ENCODE peak calls at places on chromosomes 11 and 22, in ten cellular contexts. N is HepG2, H is GM10248, C is OCI-LY7, I is left ventricle myocardium inferior, M is IMR-90, B is heart left ventricle, V is AG04449, Y is thyroid gland, Q is B cell. U is an unnamed sample.

GRCh38 chr11:18221274-18221876 is 15.2 kb downstream of the SAA4 start:
- DNase-seq in N (no peak), H (no peak), C (no peak), I (no peak), M (no peak), B (no peak), V (no peak), Y (no peak), Q (no peak), U (no peak)

GRCh38 chr11:134701564-134702165 is 289.6 kb upstream of the B3GAT1 start:
- DNase-seq in N (no peak), H (no peak), C (no peak), I (no peak), M (no peak), B (no peak), V (no peak), Y (peak; percentile 40), Q (no peak), U (no peak)

GRCh38 chr11:536841-537621 is at the start of gene LRRC56:
- DNase-seq in N (peak; percentile 81), H (peak; percentile 96), C (peak; percentile 96), I (peak; percentile 74), M (peak; percentile 77), B (peak; percentile 68), V (no peak), Y (peak; percentile 86), Q (peak; percentile 99), U (peak; percentile 93)

GRCh38 chr11:92638678-92639077 is 330.8 kb upstream of the MTNR1B start:
- DNase-seq in N (no peak), H (no peak), C (no peak), I (no peak), M (no peak), B (no peak), V (no peak), Y (no peak), Q (no peak), U (no peak)

GRCh38 chr11:8768625-8769333 is 86.2 kb downstream of the RPL27A start:
- DNase-seq in N (peak; percentile 39), H (no peak), C (no peak), I (peak; percentile 62), M (peak; percentile 89), B (peak; percentile 71), V (peak; percentile 63), Y (peak; percentile 72), Q (no peak), U (no peak)

GRCh38 chr22:19767427-19768380 is 7.1 kb downstream of the TBX1 start:
- DNase-seq in N (peak; percentile 47), H (no peak), C (no peak), I (peak; percentile 43), M (no peak), B (peak; percentile 40), V (no peak), Y (peak; percentile 35), Q (no peak), U (no peak)

GRCh38 chr11:2302844-2303626 is 1.2 kb downstream of the TSPAN32 start:
- DNase-seq in N (no peak), H (no peak), C (no peak), I (peak; percentile 87), M (no peak), B (peak; percentile 82), V (no peak), Y (peak; percentile 64), Q (no peak), U (peak; percentile 24)

GRCh38 chr11:134561348-134561720 is 149.3 kb upstream of the B3GAT1 start:
- DNase-seq in N (no peak), H (no peak), C (no peak), I (no peak), M (no peak), B (no peak), V (no peak), Y (no peak), Q (no peak), U (no peak)

GRCh38 chr22:37314315-37315046 is 32.2 kb downstream of the CYTH4 start:
- DNase-seq in N (no peak), H (peak; percentile 57), C (peak; percentile 25), I (no peak), M (no peak), B (no peak), V (no peak), Y (no peak), Q (peak; percentile 72), U (peak; percentile 77)
- TF ChIP-seq CTCF in N (no peak), H (peak; percentile 20), C (no peak), I (no peak), M (no peak), B (no peak), V (no peak), Y (no peak), Q (no peak), U (no peak)

GRCh38 chr11:111976119-111976518 is 39.0 kb downstream of the DIXDC1 start:
- DNase-seq in N (no peak), H (no peak), C (no peak), I (no peak), M (no peak), B (no peak), V (no peak), Y (no peak), Q (no peak), U (no peak)

GRCh38 chr11:111977141-111978027 is 40.2 kb downstream of the DIXDC1 start:
- DNase-seq in N (no peak), H (peak; percentile 58), C (no peak), I (peak; percentile 72), M (no peak), B (peak; percentile 73), V (no peak), Y (peak; percentile 88), Q (peak; percentile 74), U (peak; percentile 23)

GRCh38 chr11:111974451-111974850 is 37.3 kb downstream of the DIXDC1 start:
- DNase-seq in N (no peak), H (no peak), C (no peak), I (no peak), M (no peak), B (no peak), V (no peak), Y (no peak), Q (no peak), U (no peak)

GRCh38 chr11:111976614-111977140 is 39.5 kb downstream of the DIXDC1 start:
- DNase-seq in N (no peak), H (no peak), C (no peak), I (no peak), M (no peak), B (no peak), V (no peak), Y (peak; percentile 69), Q (peak; percentile 21), U (no peak)

DNA sequence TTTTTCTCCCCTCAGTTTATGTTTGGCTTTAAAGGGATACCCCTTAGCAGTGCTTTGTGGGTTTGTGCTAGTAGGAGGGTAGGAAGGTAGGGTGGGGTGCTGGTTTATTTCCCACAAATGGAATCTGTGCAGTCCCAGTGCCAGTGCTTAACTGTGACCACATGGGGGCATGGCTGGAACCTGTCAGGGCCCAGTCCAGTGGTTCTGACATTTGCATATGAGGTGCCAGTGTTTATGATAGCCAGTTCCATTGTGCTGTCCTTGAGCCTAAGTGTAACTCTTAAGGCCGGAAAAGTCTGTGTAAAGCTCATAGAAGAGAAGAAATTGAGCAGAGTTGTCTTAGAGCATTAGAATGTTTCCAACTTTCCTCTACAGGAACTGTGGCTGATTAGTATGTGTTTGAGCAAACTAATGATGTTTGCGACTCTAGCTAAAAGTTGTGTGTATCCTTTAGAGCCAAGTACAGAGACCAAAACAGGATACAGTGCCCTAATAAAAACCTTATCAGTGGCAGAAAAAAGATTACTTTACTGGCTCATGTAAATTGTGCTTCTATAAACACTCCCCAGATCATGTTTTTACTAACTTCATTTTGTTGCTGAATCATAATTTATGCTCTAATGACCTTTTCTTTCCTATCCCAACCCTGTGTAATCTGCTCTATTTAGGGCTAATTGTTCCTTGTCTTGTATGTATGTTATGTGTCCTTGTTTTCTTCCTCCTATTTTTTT is 38.1 kb downstream of the DIXDC1 start:
- DNase-seq in N (no peak), H (no peak), C (no peak), I (no peak), M (no peak), B (peak; percentile 47), V (no peak), Y (peak; percentile 49), Q (no peak), U (no peak)
- TF ChIP-seq CTCF in N (peak; percentile 45), H (no peak), C (peak; percentile 34), I (peak; percentile 46), M (peak; percentile 7), B (peak; percentile 45), V (no peak), Y (peak; percentile 37), Q (no peak), U (no peak)

DNA sequence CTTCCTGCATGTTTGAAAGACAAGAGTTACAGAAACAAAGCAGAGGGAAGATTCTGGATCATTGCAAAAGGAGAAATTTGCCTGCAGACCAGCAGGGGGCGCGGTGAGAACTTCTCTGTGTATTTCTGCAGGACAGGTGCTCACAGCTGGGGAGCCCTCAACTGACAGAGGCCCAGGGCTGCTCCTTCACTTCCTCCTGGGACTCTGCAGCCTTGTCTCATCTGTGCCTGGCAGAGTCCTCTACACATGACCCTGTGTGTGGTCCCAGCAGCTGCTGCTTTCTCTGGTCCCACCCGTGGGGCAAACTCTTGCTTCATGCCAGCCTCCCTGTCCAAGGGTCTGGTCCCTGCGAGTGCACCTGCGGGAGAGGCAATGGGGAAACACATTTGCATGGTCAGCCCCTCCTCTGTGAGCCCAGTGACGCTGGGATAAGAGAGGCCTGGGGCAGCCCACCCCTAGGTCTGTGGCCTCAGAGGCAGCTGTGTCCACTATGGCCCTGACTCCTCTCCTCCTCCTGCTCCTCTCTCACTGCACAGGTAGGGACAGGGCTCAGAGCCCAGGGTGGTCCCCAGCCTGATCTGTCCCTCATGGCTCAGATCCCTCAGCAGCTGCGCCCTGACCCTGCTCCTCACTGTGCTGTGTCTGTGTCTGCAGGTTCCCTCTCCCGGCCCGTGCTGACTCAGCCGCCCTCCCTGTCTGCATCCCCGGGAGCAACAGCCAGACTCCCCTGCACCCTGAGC is 43.2 kb upstream of the VPREB1 start:
- DNase-seq in N (peak; percentile 25), H (peak; percentile 80), C (peak; percentile 94), I (peak; percentile 58), M (peak; percentile 24), B (no peak), V (no peak), Y (no peak), Q (peak; percentile 63), U (no peak)
- TF ChIP-seq CTCF in N (peak; percentile 70), H (peak; percentile 85), C (peak; percentile 94), I (peak; percentile 78), M (peak; percentile 53), B (no peak), V (peak; percentile 79), Y (no peak), Q (peak; percentile 80), U (no peak)

GRCh38 chr11:44409558-44410236 is 99.8 kb upstream of the ALX4 start:
- DNase-seq in N (peak; percentile 13), H (no peak), C (no peak), I (no peak), M (no peak), B (no peak), V (no peak), Y (no peak), Q (no peak), U (no peak)

GRCh38 chr11:44404736-44405395 is 94.9 kb upstream of the ALX4 start:
- DNase-seq in N (no peak), H (no peak), C (no peak), I (no peak), M (no peak), B (no peak), V (no peak), Y (no peak), Q (no peak), U (no peak)

GRCh38 chr11:44409071-44409470 is 99.1 kb upstream of the ALX4 start:
- DNase-seq in N (no peak), H (no peak), C (no peak), I (no peak), M (no peak), B (no peak), V (no peak), Y (no peak), Q (no peak), U (no peak)

GRCh38 chr11:44408141-44408540 is 98.2 kb upstream of the ALX4 start:
- DNase-seq in N (no peak), H (no peak), C (no peak), I (no peak), M (no peak), B (no peak), V (no peak), Y (no peak), Q (no peak), U (no peak)

GRCh38 chr11:44407211-44407996 is 97.5 kb upstream of the ALX4 start:
- DNase-seq in N (no peak), H (no peak), C (no peak), I (peak; percentile 18), M (no peak), B (peak; percentile 13), V (no peak), Y (no peak), Q (no peak), U (no peak)
- TF ChIP-seq CTCF in N (no peak), H (no peak), C (no peak), I (no peak), M (no peak), B (no peak), V (no peak), Y (no peak), Q (no peak), U (no peak)